ENCODE peak calls at places on chromosomes 11 and 22, in seven cellular contexts. One of them, this sample, is unnamed.
A peak's percentile ranks its signal among the peaks of the same experiment; 100 is the strongest.

GRCh38 chr11:15629690-15630321 is 515.1 kb downstream of the INSC start:
- DNase-seq in A549: no peak
- DNase-seq in HCT116: peak; percentile 16
- DNase-seq in K562: no peak
- DNase-seq in H1: no peak
- DNase-seq in HepG2: peak; percentile 16
- DNase-seq in GM12878: no peak
- DNase-seq in this sample: no peak

GRCh38 chr11:111574373-111575230 is 27.6 kb upstream of the SIK2 start:
- DNase-seq in A549: no peak
- DNase-seq in HCT116: no peak
- DNase-seq in K562: no peak
- DNase-seq in H1: no peak
- DNase-seq in HepG2: no peak
- DNase-seq in GM12878: no peak
- DNase-seq in this sample: no peak

GRCh38 chr11:66388746-66389386 is 17.3 kb upstream of the SLC29A2 start:
- DNase-seq in A549: peak; percentile 53
- DNase-seq in HCT116: peak; percentile 75
- DNase-seq in K562: peak; percentile 67
- DNase-seq in H1: no peak
- DNase-seq in HepG2: peak; percentile 78
- DNase-seq in GM12878: no peak
- DNase-seq in this sample: peak; percentile 73

GRCh38 chr11:29914203-29914930 is 102.5 kb downstream of the KCNA4 start:
- DNase-seq in A549: no peak
- DNase-seq in HCT116: no peak
- DNase-seq in K562: no peak
- DNase-seq in H1: no peak
- DNase-seq in HepG2: no peak
- DNase-seq in GM12878: no peak
- DNase-seq in this sample: no peak

GRCh38 chr11:124643605-124644425 is 21.2 kb downstream of the TBRG1 start:
- DNase-seq in A549: no peak
- DNase-seq in HCT116: no peak
- DNase-seq in K562: peak; percentile 66
- DNase-seq in H1: no peak
- DNase-seq in HepG2: no peak
- DNase-seq in GM12878: no peak
- DNase-seq in this sample: peak; percentile 97

GRCh38 chr22:37211075-37211852 is 1.0 kb downstream of the SSTR3 start:
- DNase-seq in A549: no peak
- DNase-seq in HCT116: no peak
- DNase-seq in K562: no peak
- DNase-seq in H1: no peak
- DNase-seq in HepG2: no peak
- DNase-seq in GM12878: no peak
- DNase-seq in this sample: no peak

GRCh38 chr11:90737328-90738050 is 514.6 kb upstream of the CHORDC1 start:
- DNase-seq in A549: no peak
- DNase-seq in HCT116: no peak
- DNase-seq in K562: no peak
- DNase-seq in H1: no peak
- DNase-seq in HepG2: peak; percentile 39
- DNase-seq in GM12878: no peak
- DNase-seq in this sample: no peak

GRCh38 chr11:898160-898517 is 12.5 kb downstream of the CHID1 start:
- DNase-seq in A549: peak; percentile 36
- DNase-seq in HCT116: peak; percentile 13
- DNase-seq in K562: no peak
- DNase-seq in H1: no peak
- DNase-seq in HepG2: peak; percentile 27
- DNase-seq in GM12878: no peak
- DNase-seq in this sample: peak; percentile 11

GRCh38 chr22:38135133-38135706 is 24.7 kb upstream of the BAIAP2L2 start:
- DNase-seq in A549: peak; percentile 48
- DNase-seq in HCT116: peak; percentile 53
- DNase-seq in K562: no peak
- DNase-seq in H1: no peak
- DNase-seq in HepG2: no peak
- DNase-seq in GM12878: no peak
- DNase-seq in this sample: peak; percentile 90

GRCh38 chr22:38313384-38313955 is 3.8 kb downstream of the CSNK1E start:
- DNase-seq in A549: no peak
- DNase-seq in HCT116: no peak
- DNase-seq in K562: no peak
- DNase-seq in H1: no peak
- DNase-seq in HepG2: no peak
- DNase-seq in GM12878: peak; percentile 35
- DNase-seq in this sample: peak; percentile 96

GRCh38 chr11:94785509-94785908 is 17.4 kb downstream of the AMOTL1 start:
- DNase-seq in A549: no peak
- DNase-seq in HCT116: no peak
- DNase-seq in K562: no peak
- DNase-seq in H1: no peak
- DNase-seq in HepG2: no peak
- DNase-seq in GM12878: no peak
- DNase-seq in this sample: no peak

GRCh38 chr11:94787798-94788197 is 19.6 kb downstream of the AMOTL1 start:
- DNase-seq in A549: no peak
- DNase-seq in HCT116: no peak
- DNase-seq in K562: peak; percentile 47
- DNase-seq in H1: no peak
- DNase-seq in HepG2: no peak
- DNase-seq in GM12878: no peak
- DNase-seq in this sample: no peak

GRCh38 chr11:94784884-94785283 is 16.7 kb downstream of the AMOTL1 start:
- DNase-seq in A549: no peak
- DNase-seq in HCT116: no peak
- DNase-seq in K562: no peak
- DNase-seq in H1: no peak
- DNase-seq in HepG2: no peak
- DNase-seq in GM12878: no peak
- DNase-seq in this sample: no peak

GRCh38 chr11:94788396-94788795 is 20.2 kb downstream of the AMOTL1 start:
- DNase-seq in A549: no peak
- DNase-seq in HCT116: no peak
- DNase-seq in K562: no peak
- DNase-seq in H1: no peak
- DNase-seq in HepG2: no peak
- DNase-seq in GM12878: no peak
- DNase-seq in this sample: no peak

GRCh38 chr11:94786264-94787126 is 18.3 kb downstream of the AMOTL1 start:
- DNase-seq in A549: no peak
- DNase-seq in HCT116: no peak
- DNase-seq in K562: no peak
- DNase-seq in H1: no peak
- DNase-seq in HepG2: peak; percentile 16
- DNase-seq in GM12878: no peak
- DNase-seq in this sample: peak; percentile 59
- TF ChIP-seq CEBPB in A549: no peak
- TF ChIP-seq CEBPB in HCT116: no peak
- TF ChIP-seq CEBPB in K562: no peak
- TF ChIP-seq CEBPB in H1: no peak
- TF ChIP-seq CEBPB in HepG2: no peak
- TF ChIP-seq CEBPB in GM12878: no peak
- TF ChIP-seq CEBPB in this sample: no peak

DNA sequence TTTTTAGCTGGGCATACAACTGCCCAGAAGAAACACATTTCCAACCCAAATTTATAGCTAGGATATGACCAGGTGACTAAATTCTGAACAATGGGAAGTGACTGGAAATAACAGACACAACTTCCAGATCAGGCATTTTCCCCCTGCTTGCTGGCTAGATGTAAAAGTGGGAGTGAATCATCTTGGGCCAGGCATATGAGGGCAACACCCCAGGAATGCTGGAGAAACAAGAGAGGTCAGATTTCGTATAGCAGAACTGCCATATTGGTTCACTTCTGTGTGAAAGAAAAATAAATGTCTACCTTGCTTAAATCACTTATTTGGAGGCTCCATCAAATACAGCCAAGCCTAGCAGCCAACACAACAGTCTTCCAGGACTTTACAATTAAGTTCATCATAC is 7.4 kb downstream of the ATL3 start:
- DNase-seq in A549: no peak
- DNase-seq in HCT116: no peak
- DNase-seq in K562: no peak
- DNase-seq in H1: no peak
- DNase-seq in HepG2: no peak
- DNase-seq in GM12878: no peak
- DNase-seq in this sample: peak; percentile 80
- TF ChIP-seq CEBPB in A549: no peak
- TF ChIP-seq CEBPB in HCT116: no peak
- TF ChIP-seq CEBPB in K562: no peak
- TF ChIP-seq CEBPB in H1: no peak
- TF ChIP-seq CEBPB in HepG2: no peak
- TF ChIP-seq CEBPB in GM12878: no peak
- TF ChIP-seq CEBPB in this sample: no peak

GRCh38 chr11:33909552-33909951 is 17.7 kb upstream of the LMO2 start:
- DNase-seq in A549: no peak
- DNase-seq in HCT116: no peak
- DNase-seq in K562: no peak
- DNase-seq in H1: no peak
- DNase-seq in HepG2: no peak
- DNase-seq in GM12878: no peak
- DNase-seq in this sample: no peak
- TF ChIP-seq CEBPB in A549: no peak
- TF ChIP-seq CEBPB in HCT116: no peak
- TF ChIP-seq CEBPB in K562: no peak
- TF ChIP-seq CEBPB in H1: no peak
- TF ChIP-seq CEBPB in HepG2: no peak
- TF ChIP-seq CEBPB in GM12878: no peak
- TF ChIP-seq CEBPB in this sample: no peak

GRCh38 chr11:67996622-67997459 is 7.1 kb downstream of the UNC93B1 start:
- DNase-seq in A549: no peak
- DNase-seq in HCT116: peak; percentile 89
- DNase-seq in K562: peak; percentile 94
- DNase-seq in H1: peak; percentile 85
- DNase-seq in HepG2: no peak
- DNase-seq in GM12878: no peak
- DNase-seq in this sample: no peak
- TF ChIP-seq CEBPB in A549: no peak
- TF ChIP-seq CEBPB in HCT116: no peak
- TF ChIP-seq CEBPB in K562: no peak
- TF ChIP-seq CEBPB in H1: no peak
- TF ChIP-seq CEBPB in HepG2: no peak
- TF ChIP-seq CEBPB in GM12878: no peak
- TF ChIP-seq CEBPB in this sample: no peak

This sample was measured in IMR-90.